ENCODE peak calls at places on chromosome 6, in ten cellular contexts. One of them, this sample, is unnamed.

GRCh38 chr6:107491791-107492674 is 2.1 kb downstream of the SOBP start:
- DNase-seq in NCI-H2029 treated with DMSO at 0.1 percent for 48 hours: peak
- DNase-seq in stimulated activated CD4-positive, alpha-beta T cell treated with anti-CD3 and anti-CD28 coated beads, Interleukin-4, amount 100 ng/mL, for 1 hour: no peak
- DNase-seq in NAMALWA: peak
- DNase-seq in ELF-1: no peak
- DNase-seq in NCI-H1694 treated with DMSO at 0.1 percent for 48 hours: no peak
- DNase-seq in EH: peak
- DNase-seq in NCI-H345: peak
- DNase-seq in EL: peak
- DNase-seq in posterior vena cava: peak
- DNase-seq in this sample: no peak

GRCh38 chr6:156919819-156920379 is 142.7 kb downstream of the ARID1B start:
- DNase-seq in EH: no peak
- DNase-seq in NCI-H1694 treated with DMSO at 0.1 percent for 48 hours: no peak
- DNase-seq in NCI-H2029 treated with DMSO at 0.1 percent for 48 hours: no peak
- DNase-seq in posterior vena cava: no peak
- DNase-seq in ELF-1: no peak
- DNase-seq in stimulated activated CD4-positive, alpha-beta T cell treated with anti-CD3 and anti-CD28 coated beads, Interleukin-4, amount 100 ng/mL, for 1 hour: no peak
- DNase-seq in NAMALWA: no peak
- DNase-seq in NCI-H345: no peak
- DNase-seq in EL: no peak
- DNase-seq in this sample: no peak

GRCh38 chr6:39314273-39314790 is at the start of gene KCNK17:
- DNase-seq in NCI-H345: no peak
- DNase-seq in NAMALWA: no peak
- DNase-seq in NCI-H1694 treated with DMSO at 0.1 percent for 48 hours: no peak
- DNase-seq in ELF-1: no peak
- DNase-seq in stimulated activated CD4-positive, alpha-beta T cell treated with anti-CD3 and anti-CD28 coated beads, Interleukin-4, amount 100 ng/mL, for 1 hour: no peak
- DNase-seq in posterior vena cava: no peak
- DNase-seq in EL: no peak
- DNase-seq in EH: no peak
- DNase-seq in NCI-H2029 treated with DMSO at 0.1 percent for 48 hours: no peak
- DNase-seq in this sample: no peak

GRCh38 chr6:11018225-11018624 is 25.9 kb downstream of the ELOVL2 start:
- DNase-seq in EL: no peak
- DNase-seq in stimulated activated CD4-positive, alpha-beta T cell treated with anti-CD3 and anti-CD28 coated beads, Interleukin-4, amount 100 ng/mL, for 1 hour: no peak
- DNase-seq in EH: no peak
- DNase-seq in posterior vena cava: no peak
- DNase-seq in NCI-H1694 treated with DMSO at 0.1 percent for 48 hours: no peak
- DNase-seq in NAMALWA: no peak
- DNase-seq in NCI-H2029 treated with DMSO at 0.1 percent for 48 hours: no peak
- DNase-seq in NCI-H345: no peak
- DNase-seq in ELF-1: no peak
- DNase-seq in this sample: no peak

GRCh38 chr6:88815491-88815890 is 147.9 kb downstream of the RNGTT start:
- DNase-seq in NCI-H2029 treated with DMSO at 0.1 percent for 48 hours: no peak
- DNase-seq in NCI-H345: no peak
- DNase-seq in EH: no peak
- DNase-seq in posterior vena cava: no peak
- DNase-seq in EL: no peak
- DNase-seq in ELF-1: no peak
- DNase-seq in NCI-H1694 treated with DMSO at 0.1 percent for 48 hours: no peak
- DNase-seq in stimulated activated CD4-positive, alpha-beta T cell treated with anti-CD3 and anti-CD28 coated beads, Interleukin-4, amount 100 ng/mL, for 1 hour: no peak
- DNase-seq in NAMALWA: no peak
- DNase-seq in this sample: no peak

GRCh38 chr6:113786168-113786567 is 71.0 kb upstream of the MARCKS start:
- DNase-seq in NCI-H1694 treated with DMSO at 0.1 percent for 48 hours: no peak
- DNase-seq in EL: no peak
- DNase-seq in NCI-H2029 treated with DMSO at 0.1 percent for 48 hours: no peak
- DNase-seq in NAMALWA: no peak
- DNase-seq in EH: no peak
- DNase-seq in ELF-1: no peak
- DNase-seq in NCI-H345: no peak
- DNase-seq in stimulated activated CD4-positive, alpha-beta T cell treated with anti-CD3 and anti-CD28 coated beads, Interleukin-4, amount 100 ng/mL, for 1 hour: no peak
- DNase-seq in posterior vena cava: no peak
- DNase-seq in this sample: no peak

GRCh38 chr6:100774681-100775080 is 106.4 kb downstream of the ASCC3 start:
- DNase-seq in stimulated activated CD4-positive, alpha-beta T cell treated with anti-CD3 and anti-CD28 coated beads, Interleukin-4, amount 100 ng/mL, for 1 hour: no peak
- DNase-seq in NAMALWA: no peak
- DNase-seq in EH: peak
- DNase-seq in posterior vena cava: no peak
- DNase-seq in EL: peak
- DNase-seq in NCI-H345: no peak
- DNase-seq in NCI-H1694 treated with DMSO at 0.1 percent for 48 hours: no peak
- DNase-seq in NCI-H2029 treated with DMSO at 0.1 percent for 48 hours: no peak
- DNase-seq in ELF-1: no peak
- DNase-seq in this sample: no peak

GRCh38 chr6:167528239-167528638 is 203.4 kb downstream of the TTLL2 start:
- DNase-seq in NCI-H345: no peak
- DNase-seq in ELF-1: no peak
- DNase-seq in NCI-H1694 treated with DMSO at 0.1 percent for 48 hours: no peak
- DNase-seq in EL: no peak
- DNase-seq in posterior vena cava: no peak
- DNase-seq in NAMALWA: no peak
- DNase-seq in EH: no peak
- DNase-seq in stimulated activated CD4-positive, alpha-beta T cell treated with anti-CD3 and anti-CD28 coated beads, Interleukin-4, amount 100 ng/mL, for 1 hour: no peak
- DNase-seq in NCI-H2029 treated with DMSO at 0.1 percent for 48 hours: no peak
- DNase-seq in this sample: no peak

GRCh38 chr6:166907871-166908806 is 48.2 kb downstream of the RNASET2 start:
- DNase-seq in NAMALWA: no peak
- DNase-seq in NCI-H345: no peak
- DNase-seq in stimulated activated CD4-positive, alpha-beta T cell treated with anti-CD3 and anti-CD28 coated beads, Interleukin-4, amount 100 ng/mL, for 1 hour: no peak
- DNase-seq in ELF-1: no peak
- DNase-seq in NCI-H1694 treated with DMSO at 0.1 percent for 48 hours: no peak
- DNase-seq in NCI-H2029 treated with DMSO at 0.1 percent for 48 hours: no peak
- DNase-seq in EH: no peak
- DNase-seq in EL: no peak
- DNase-seq in posterior vena cava: no peak
- DNase-seq in this sample: no peak

GRCh38 chr6:30689985-30690384 is 799 bp downstream of the NRM start:
- DNase-seq in posterior vena cava: peak
- DNase-seq in EL: no peak
- DNase-seq in EH: no peak
- DNase-seq in stimulated activated CD4-positive, alpha-beta T cell treated with anti-CD3 and anti-CD28 coated beads, Interleukin-4, amount 100 ng/mL, for 1 hour: no peak
- DNase-seq in NCI-H345: no peak
- DNase-seq in ELF-1: no peak
- DNase-seq in NAMALWA: no peak
- DNase-seq in NCI-H1694 treated with DMSO at 0.1 percent for 48 hours: no peak
- DNase-seq in NCI-H2029 treated with DMSO at 0.1 percent for 48 hours: no peak
- DNase-seq in this sample: no peak

GRCh38 chr6:86738078-86738477 is 199.2 kb upstream of the HTR1E start:
- DNase-seq in stimulated activated CD4-positive, alpha-beta T cell treated with anti-CD3 and anti-CD28 coated beads, Interleukin-4, amount 100 ng/mL, for 1 hour: no peak
- DNase-seq in NAMALWA: no peak
- DNase-seq in NCI-H345: no peak
- DNase-seq in ELF-1: no peak
- DNase-seq in NCI-H1694 treated with DMSO at 0.1 percent for 48 hours: no peak
- DNase-seq in posterior vena cava: no peak
- DNase-seq in EH: no peak
- DNase-seq in EL: no peak
- DNase-seq in NCI-H2029 treated with DMSO at 0.1 percent for 48 hours: no peak
- DNase-seq in this sample: no peak

GRCh38 chr6:61953881-61954280 is 332.1 kb downstream of the KHDRBS2 start:
- DNase-seq in NCI-H1694 treated with DMSO at 0.1 percent for 48 hours: no peak
- DNase-seq in NAMALWA: no peak
- DNase-seq in stimulated activated CD4-positive, alpha-beta T cell treated with anti-CD3 and anti-CD28 coated beads, Interleukin-4, amount 100 ng/mL, for 1 hour: no peak
- DNase-seq in NCI-H345: no peak
- DNase-seq in EL: no peak
- DNase-seq in NCI-H2029 treated with DMSO at 0.1 percent for 48 hours: no peak
- DNase-seq in posterior vena cava: no peak
- DNase-seq in ELF-1: no peak
- DNase-seq in EH: no peak
- DNase-seq in this sample: no peak

GRCh38 chr6:133432021-133432989 is 191.1 kb downstream of the EYA4 start:
- DNase-seq in NCI-H1694 treated with DMSO at 0.1 percent for 48 hours: no peak
- DNase-seq in posterior vena cava: no peak
- DNase-seq in NCI-H345: no peak
- DNase-seq in EL: no peak
- DNase-seq in NCI-H2029 treated with DMSO at 0.1 percent for 48 hours: no peak
- DNase-seq in NAMALWA: no peak
- DNase-seq in stimulated activated CD4-positive, alpha-beta T cell treated with anti-CD3 and anti-CD28 coated beads, Interleukin-4, amount 100 ng/mL, for 1 hour: no peak
- DNase-seq in ELF-1: peak
- DNase-seq in EH: no peak
- DNase-seq in this sample: no peak

GRCh38 chr6:83231146-83231545 is 38.0 kb downstream of the RWDD2A start:
- DNase-seq in EL: peak
- DNase-seq in NCI-H345: no peak
- DNase-seq in stimulated activated CD4-positive, alpha-beta T cell treated with anti-CD3 and anti-CD28 coated beads, Interleukin-4, amount 100 ng/mL, for 1 hour: no peak
- DNase-seq in ELF-1: no peak
- DNase-seq in NAMALWA: no peak
- DNase-seq in NCI-H1694 treated with DMSO at 0.1 percent for 48 hours: no peak
- DNase-seq in EH: peak
- DNase-seq in NCI-H2029 treated with DMSO at 0.1 percent for 48 hours: no peak
- DNase-seq in posterior vena cava: no peak
- DNase-seq in this sample: no peak

GRCh38 chr6:15527838-15528617 is 134.8 kb downstream of the DTNBP1 start:
- DNase-seq in NCI-H345: no peak
- DNase-seq in NCI-H1694 treated with DMSO at 0.1 percent for 48 hours: no peak
- DNase-seq in EL: peak
- DNase-seq in posterior vena cava: no peak
- DNase-seq in NCI-H2029 treated with DMSO at 0.1 percent for 48 hours: no peak
- DNase-seq in stimulated activated CD4-positive, alpha-beta T cell treated with anti-CD3 and anti-CD28 coated beads, Interleukin-4, amount 100 ng/mL, for 1 hour: no peak
- DNase-seq in NAMALWA: no peak
- DNase-seq in ELF-1: no peak
- DNase-seq in EH: peak
- DNase-seq in this sample: no peak

GRCh38 chr6:138115877-138116660 is 8.8 kb upstream of the PERP start:
- DNase-seq in stimulated activated CD4-positive, alpha-beta T cell treated with anti-CD3 and anti-CD28 coated beads, Interleukin-4, amount 100 ng/mL, for 1 hour: peak
- DNase-seq in NAMALWA: peak
- DNase-seq in ELF-1: peak
- DNase-seq in NCI-H2029 treated with DMSO at 0.1 percent for 48 hours: peak
- DNase-seq in NCI-H345: peak
- DNase-seq in EL: peak
- DNase-seq in EH: peak
- DNase-seq in NCI-H1694 treated with DMSO at 0.1 percent for 48 hours: peak
- DNase-seq in posterior vena cava: no peak
- DNase-seq in this sample: no peak

GRCh38 chr6:46437671-46438221 is 53.5 kb downstream of the RCAN2 start:
- DNase-seq in NCI-H2029 treated with DMSO at 0.1 percent for 48 hours: no peak
- DNase-seq in NAMALWA: no peak
- DNase-seq in NCI-H345: no peak
- DNase-seq in NCI-H1694 treated with DMSO at 0.1 percent for 48 hours: no peak
- DNase-seq in posterior vena cava: no peak
- DNase-seq in ELF-1: no peak
- DNase-seq in stimulated activated CD4-positive, alpha-beta T cell treated with anti-CD3 and anti-CD28 coated beads, Interleukin-4, amount 100 ng/mL, for 1 hour: no peak
- DNase-seq in EH: peak
- DNase-seq in EL: peak
- DNase-seq in this sample: no peak